ENCODE peak calls at places on chromosome 9, in nine cellular contexts. One of them, this sample, is unnamed.

GRCh38 chr9:116501871-116502270 is 185.2 kb upstream of the TRIM32 start:
- DNase-seq in adrenal gland: no peak
- DNase-seq in CD4-positive, alpha-beta T cell: no peak
- DNase-seq in mammary epithelial cell: peak
- DNase-seq in OCI-LY7: no peak
- DNase-seq in GM23338: no peak
- DNase-seq in kidney: no peak
- DNase-seq in sigmoid colon: no peak
- DNase-seq in A549: peak
- DNase-seq in this sample: no peak

GRCh38 chr9:131986576-131986975 is 93.1 kb downstream of the MED27 start:
- DNase-seq in sigmoid colon: no peak
- DNase-seq in mammary epithelial cell: no peak
- DNase-seq in A549: no peak
- DNase-seq in OCI-LY7: no peak
- DNase-seq in CD4-positive, alpha-beta T cell: no peak
- DNase-seq in GM23338: no peak
- DNase-seq in kidney: no peak
- DNase-seq in adrenal gland: no peak
- DNase-seq in this sample: no peak

GRCh38 chr9:3361689-3362392 is 164.0 kb downstream of the RFX3 start:
- DNase-seq in adrenal gland: no peak
- DNase-seq in CD4-positive, alpha-beta T cell: no peak
- DNase-seq in mammary epithelial cell: no peak
- DNase-seq in sigmoid colon: no peak
- DNase-seq in GM23338: peak
- DNase-seq in kidney: no peak
- DNase-seq in A549: no peak
- DNase-seq in OCI-LY7: no peak
- DNase-seq in this sample: no peak

GRCh38 chr9:15513335-15513734 is 2.6 kb upstream of the PSIP1 start:
- DNase-seq in CD4-positive, alpha-beta T cell: no peak
- DNase-seq in mammary epithelial cell: no peak
- DNase-seq in GM23338: peak
- DNase-seq in sigmoid colon: no peak
- DNase-seq in A549: peak
- DNase-seq in OCI-LY7: peak
- DNase-seq in kidney: no peak
- DNase-seq in adrenal gland: no peak
- DNase-seq in this sample: no peak

GRCh38 chr9:131511880-131512279 is 9.2 kb downstream of the POMT1 start:
- DNase-seq in sigmoid colon: no peak
- DNase-seq in mammary epithelial cell: no peak
- DNase-seq in kidney: no peak
- DNase-seq in A549: no peak
- DNase-seq in OCI-LY7: no peak
- DNase-seq in adrenal gland: no peak
- DNase-seq in CD4-positive, alpha-beta T cell: no peak
- DNase-seq in GM23338: no peak
- DNase-seq in this sample: no peak

GRCh38 chr9:120151149-120151548 is 428.8 kb downstream of the CDK5RAP2 start:
- DNase-seq in adrenal gland: no peak
- DNase-seq in GM23338: no peak
- DNase-seq in sigmoid colon: no peak
- DNase-seq in kidney: no peak
- DNase-seq in mammary epithelial cell: no peak
- DNase-seq in OCI-LY7: no peak
- DNase-seq in CD4-positive, alpha-beta T cell: no peak
- DNase-seq in A549: no peak
- DNase-seq in this sample: no peak

GRCh38 chr9:14399736-14400657 is 86.1 kb upstream of the NFIB start:
- DNase-seq in OCI-LY7: no peak
- DNase-seq in adrenal gland: no peak
- DNase-seq in kidney: no peak
- DNase-seq in A549: no peak
- DNase-seq in GM23338: no peak
- DNase-seq in mammary epithelial cell: no peak
- DNase-seq in sigmoid colon: no peak
- DNase-seq in CD4-positive, alpha-beta T cell: no peak
- DNase-seq in this sample: no peak

GRCh38 chr9:129520082-129520481 is 100.8 kb downstream of the C9orf50 start:
- DNase-seq in GM23338: no peak
- DNase-seq in adrenal gland: no peak
- DNase-seq in mammary epithelial cell: no peak
- DNase-seq in CD4-positive, alpha-beta T cell: no peak
- DNase-seq in kidney: no peak
- DNase-seq in A549: no peak
- DNase-seq in OCI-LY7: no peak
- DNase-seq in sigmoid colon: peak
- DNase-seq in this sample: no peak

GRCh38 chr9:135015986-135016640 is 71.4 kb upstream of the OLFM1 start:
- DNase-seq in GM23338: no peak
- DNase-seq in adrenal gland: no peak
- DNase-seq in OCI-LY7: no peak
- DNase-seq in A549: no peak
- DNase-seq in CD4-positive, alpha-beta T cell: no peak
- DNase-seq in mammary epithelial cell: peak
- DNase-seq in sigmoid colon: no peak
- DNase-seq in kidney: peak
- DNase-seq in this sample: no peak

DNA sequence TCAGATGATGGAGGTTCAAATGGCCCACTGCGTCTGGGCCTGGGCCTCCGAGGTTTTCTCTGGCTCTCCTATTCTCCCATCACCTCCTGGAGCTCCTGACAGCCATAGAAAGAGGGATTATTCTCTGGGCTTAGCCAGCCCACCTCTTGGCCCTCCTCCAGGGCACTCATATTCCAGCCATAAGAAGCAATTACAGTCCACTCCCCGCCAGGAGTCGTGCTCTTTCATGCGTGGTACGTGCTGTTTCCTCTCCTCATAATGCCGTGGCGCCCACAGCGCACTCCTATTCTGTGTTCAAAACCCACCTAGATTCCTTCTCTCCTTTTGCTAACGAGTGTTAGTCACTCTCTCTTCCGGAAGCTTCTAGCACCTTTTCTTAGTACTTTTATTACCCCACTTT is 240.8 kb upstream of the ZNF462 start:
- DNase-seq in A549: no peak
- DNase-seq in CD4-positive, alpha-beta T cell: no peak
- DNase-seq in kidney: no peak
- DNase-seq in mammary epithelial cell: no peak
- DNase-seq in sigmoid colon: no peak
- DNase-seq in OCI-LY7: no peak
- DNase-seq in GM23338: no peak
- DNase-seq in adrenal gland: no peak
- DNase-seq in this sample: no peak
- TF ChIP-seq CTCF in A549: no peak
- TF ChIP-seq CTCF in CD4-positive, alpha-beta T cell: no peak
- TF ChIP-seq CTCF in kidney: no peak
- TF ChIP-seq CTCF in mammary epithelial cell: no peak
- TF ChIP-seq CTCF in sigmoid colon: no peak
- TF ChIP-seq CTCF in OCI-LY7: no peak
- TF ChIP-seq CTCF in GM23338: no peak
- TF ChIP-seq CTCF in adrenal gland: no peak
- TF ChIP-seq CTCF in this sample: no peak

DNA sequence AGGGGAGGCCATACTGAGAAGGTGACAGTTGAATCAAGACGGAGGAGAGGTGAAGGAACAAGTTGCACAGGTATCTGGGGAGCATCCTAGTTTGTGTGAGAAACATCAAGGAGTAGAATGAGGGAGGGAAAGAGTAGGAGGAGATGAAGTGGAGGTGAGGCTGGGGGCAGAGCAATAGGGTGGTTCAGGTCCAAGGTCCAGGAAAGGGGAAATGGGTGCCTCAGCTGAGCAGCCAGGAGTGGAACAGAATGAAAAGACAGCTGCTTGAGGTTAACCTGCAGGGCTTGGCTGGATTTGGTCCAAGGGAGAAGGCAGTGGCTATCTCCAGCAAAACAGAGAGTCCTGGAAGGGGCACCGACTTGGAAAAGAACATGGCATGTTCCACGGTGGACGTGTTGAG is 5.3 kb downstream of the SLC1A1 start:
- DNase-seq in mammary epithelial cell: no peak
- DNase-seq in CD4-positive, alpha-beta T cell: no peak
- DNase-seq in adrenal gland: no peak
- DNase-seq in sigmoid colon: no peak
- DNase-seq in A549: no peak
- DNase-seq in GM23338: no peak
- DNase-seq in kidney: no peak
- DNase-seq in OCI-LY7: no peak
- DNase-seq in this sample: no peak
- H3K27ac ChIP-seq in mammary epithelial cell: no peak
- H3K27ac ChIP-seq in CD4-positive, alpha-beta T cell: no peak
- H3K27ac ChIP-seq in adrenal gland: no peak
- H3K27ac ChIP-seq in sigmoid colon: no peak
- H3K27ac ChIP-seq in A549: no peak
- H3K27ac ChIP-seq in GM23338: no peak
- H3K27ac ChIP-seq in kidney: no peak
- H3K27ac ChIP-seq in OCI-LY7: no peak
- H3K27ac ChIP-seq in this sample: no peak

DNA sequence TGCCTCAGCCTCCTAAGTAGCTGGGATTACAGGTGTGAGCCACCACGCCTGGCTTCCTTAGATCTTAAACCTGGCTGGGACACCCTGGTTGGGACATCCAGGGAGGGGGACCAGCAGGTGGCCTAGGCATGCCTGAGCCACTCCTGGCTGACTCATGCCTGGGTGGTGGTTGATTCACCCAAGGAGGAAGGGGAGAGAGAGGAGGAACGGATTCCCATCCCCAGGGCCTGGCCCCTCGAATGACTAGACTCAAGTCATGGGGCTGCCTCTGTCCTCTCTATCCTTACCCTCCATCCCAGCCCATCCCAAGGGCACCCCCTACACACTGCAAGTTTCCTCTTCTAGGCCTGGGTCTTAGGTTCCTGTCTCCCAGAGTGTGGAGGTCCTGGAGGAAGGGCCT is 12.7 kb downstream of the EEIG1 start:
- DNase-seq in CD4-positive, alpha-beta T cell: no peak
- DNase-seq in adrenal gland: peak
- DNase-seq in A549: peak
- DNase-seq in kidney: peak
- DNase-seq in GM23338: no peak
- DNase-seq in OCI-LY7: no peak
- DNase-seq in sigmoid colon: peak
- DNase-seq in mammary epithelial cell: peak
- DNase-seq in this sample: no peak
- TF ChIP-seq CTCF in CD4-positive, alpha-beta T cell: no peak
- TF ChIP-seq CTCF in adrenal gland: no peak
- TF ChIP-seq CTCF in A549: no peak
- TF ChIP-seq CTCF in kidney: no peak
- TF ChIP-seq CTCF in GM23338: no peak
- TF ChIP-seq CTCF in OCI-LY7: no peak
- TF ChIP-seq CTCF in sigmoid colon: no peak
- TF ChIP-seq CTCF in mammary epithelial cell: peak
- TF ChIP-seq CTCF in this sample: no peak

GRCh38 chr9:108142504-108143201 is 653.1 kb upstream of the KLF4 start:
- DNase-seq in GM23338: peak
- DNase-seq in mammary epithelial cell: no peak
- DNase-seq in sigmoid colon: peak
- DNase-seq in OCI-LY7: no peak
- DNase-seq in A549: no peak
- DNase-seq in CD4-positive, alpha-beta T cell: no peak
- DNase-seq in adrenal gland: peak
- DNase-seq in kidney: peak
- DNase-seq in this sample: peak

GRCh38 chr9:108139900-108140299 is 650.3 kb upstream of the KLF4 start:
- DNase-seq in mammary epithelial cell: no peak
- DNase-seq in adrenal gland: no peak
- DNase-seq in OCI-LY7: no peak
- DNase-seq in A549: no peak
- DNase-seq in CD4-positive, alpha-beta T cell: no peak
- DNase-seq in GM23338: no peak
- DNase-seq in sigmoid colon: no peak
- DNase-seq in kidney: no peak
- DNase-seq in this sample: no peak

GRCh38 chr9:108136646-108137045 is 647.1 kb upstream of the KLF4 start:
- DNase-seq in GM23338: no peak
- DNase-seq in A549: no peak
- DNase-seq in adrenal gland: no peak
- DNase-seq in sigmoid colon: no peak
- DNase-seq in mammary epithelial cell: no peak
- DNase-seq in OCI-LY7: no peak
- DNase-seq in CD4-positive, alpha-beta T cell: no peak
- DNase-seq in kidney: no peak
- DNase-seq in this sample: no peak

GRCh38 chr9:108142142-108142503 is 652.6 kb upstream of the KLF4 start:
- DNase-seq in sigmoid colon: no peak
- DNase-seq in kidney: no peak
- DNase-seq in adrenal gland: no peak
- DNase-seq in A549: no peak
- DNase-seq in OCI-LY7: no peak
- DNase-seq in GM23338: no peak
- DNase-seq in CD4-positive, alpha-beta T cell: no peak
- DNase-seq in mammary epithelial cell: no peak
- DNase-seq in this sample: no peak
- H3K27ac ChIP-seq in sigmoid colon: peak
- H3K27ac ChIP-seq in kidney: no peak
- H3K27ac ChIP-seq in adrenal gland: peak
- H3K27ac ChIP-seq in A549: no peak
- H3K27ac ChIP-seq in OCI-LY7: no peak
- H3K27ac ChIP-seq in GM23338: no peak
- H3K27ac ChIP-seq in CD4-positive, alpha-beta T cell: no peak
- H3K27ac ChIP-seq in mammary epithelial cell: no peak
- H3K27ac ChIP-seq in this sample: peak

This sample was measured in lower lobe of right lung.